ENCODE peak calls at places on chromosomes 4 and X, in five cellular contexts. J is putamen, G is MCF 10A, K is iris pigment epithelial cell, P is posterior cingulate gyrus. F is an unnamed sample.

GRCh38 chr4:177128306-177128705 is 181.4 kb upstream of the NEIL3 start:
- DNase-seq in K (peak; percentile 83), J (no peak), P (no peak), G (no peak), F (no peak)

GRCh38 chr4:38873290-38873949 is 5.8 kb downstream of the FAM114A1 start:
- DNase-seq in G (no peak), K (no peak), P (no peak), J (no peak), F (no peak)

GRCh38 chrX:110182362-110182761 is 135.5 kb downstream of the AMMECR1 start:
- DNase-seq in P (no peak), J (no peak), K (peak; percentile 27), G (peak; percentile 28), F (no peak)

GRCh38 chrX:105167233-105167632 is 53.3 kb downstream of the TEX13A start:
- DNase-seq in J (no peak), P (no peak), G (peak; percentile 47), K (peak; percentile 6), F (no peak)

GRCh38 chrX:30957753-30958152 is 68.7 kb upstream of the TAB3 start:
- DNase-seq in G (peak; percentile 64), P (no peak), J (no peak), K (peak; percentile 52), F (no peak)

GRCh38 chrX:109974906-109975655 is 27.8 kb upstream of the TMEM164 start:
- DNase-seq in K (peak; percentile 53), G (no peak), J (no peak), P (no peak), F (no peak)

GRCh38 chr4:110196871-110197420 is 1.5 kb downstream of the ELOVL6 start:
- DNase-seq in G (peak; percentile 48), P (no peak), K (peak; percentile 48), J (peak; percentile 44), F (no peak)

GRCh38 chrX:38717871-38718270 is 83.4 kb upstream of the MID1IP1 start:
- DNase-seq in J (no peak), P (no peak), K (peak; percentile 35), G (peak; percentile 35), F (no peak)

GRCh38 chrX:116490091-116490490 is 27.3 kb upstream of the CT83 start:
- DNase-seq in G (no peak), P (no peak), J (no peak), K (no peak), F (no peak)

GRCh38 chr4:30948653-30949052 is 228.5 kb downstream of the PCDH7 start:
- DNase-seq in P (no peak), J (no peak), G (peak; percentile 88), K (peak; percentile 78), F (no peak)

GRCh38 chr4:24405356-24405755 is 179.0 kb downstream of the DHX15 start:
- DNase-seq in J (peak; percentile 69), P (no peak), K (no peak), G (no peak), F (no peak)